ENCODE peak calls at places on chromosomes 12 and 14, in four cellular contexts. J is HCT116, O is neuronal stem cell, H is neural progenitor cell. D is an unnamed sample.

GRCh38 chr14:75604979-75605825 is 26.8 kb downstream of the FLVCR2 start:
- DNase-seq in H (no peak), O (no peak), J (no peak), D (peak)

GRCh38 chr12:42780671-42781070 is 191.1 kb upstream of the PRICKLE1 start:
- DNase-seq in J (no peak), H (no peak), O (no peak), D (no peak)

GRCh38 chr14:100416921-100417451 is 93.8 kb downstream of the SLC25A47 start:
- DNase-seq in J (no peak), O (no peak), H (no peak), D (peak)

GRCh38 chr14:104138098-104138890 is at the start of gene KIF26A:
- DNase-seq in O (peak), H (peak), J (peak), D (no peak)

GRCh38 chr12:53252349-53252916 is 15.7 kb upstream of the ESPL1 start:
- DNase-seq in J (no peak), O (no peak), H (no peak), D (no peak)

GRCh38 chr12:72134934-72135333 is 137.2 kb upstream of the TRHDE start:
- DNase-seq in H (no peak), J (no peak), O (no peak), D (no peak)

GRCh38 chr12:2979806-2980205 is 20.6 kb downstream of the TEAD4 start:
- DNase-seq in J (no peak), H (no peak), O (no peak), D (no peak)

GRCh38 chr12:131121705-131122405 is 168.1 kb downstream of the ADGRD1 start:
- DNase-seq in O (no peak), H (no peak), J (no peak), D (no peak)

GRCh38 chr14:26863736-26864135 is 265.9 kb upstream of the NOVA1 start:
- DNase-seq in J (no peak), O (no peak), H (no peak), D (peak)

GRCh38 chr14:96363751-96364336 is 518 bp downstream of the GSKIP start:
- DNase-seq in H (peak), J (no peak), O (no peak), D (peak)

GRCh38 chr14:99755629-99756603 is 37.3 kb upstream of the EML1 start:
- DNase-seq in H (no peak), J (no peak), O (no peak), D (peak)

GRCh38 chr14:51491776-51492175 is 159.9 kb upstream of the FRMD6 start:
- DNase-seq in H (no peak), J (no peak), O (no peak), D (no peak)

GRCh38 chr14:100071545-100071944 is 6.3 kb downstream of the EVL start:
- DNase-seq in O (no peak), J (no peak), H (no peak), D (no peak)

GRCh38 chr12:98343002-98343567 is 172.3 kb upstream of the TMPO start:
- DNase-seq in H (no peak), O (no peak), J (no peak), D (no peak)

GRCh38 chr12:65362231-65362630 is 83.7 kb downstream of the MSRB3 start:
- DNase-seq in H (no peak), J (no peak), O (no peak), D (peak)

GRCh38 chr12:93572712-93573551 is 457 bp downstream of the SOCS2 start:
- DNase-seq in J (no peak), O (peak), H (peak), D (peak)

GRCh38 chr14:74571441-74571841 is 40.6 kb downstream of the LTBP2 start:
- DNase-seq in O (no peak), H (no peak), J (no peak), D (peak)

GRCh38 chr12:47787596-47788319 is 14.7 kb downstream of the SLC48A1 start:
- DNase-seq in H (no peak), J (no peak), O (no peak), D (no peak)

GRCh38 chr14:65772901-65773574 is 360.5 kb downstream of the FUT8 start:
- DNase-seq in J (no peak), H (no peak), O (no peak), D (peak)

GRCh38 chr14:63726499-63726898 is 1.4 kb downstream of the SGPP1 start:
- DNase-seq in J (no peak), H (no peak), O (no peak), D (no peak)

GRCh38 chr12:82097877-82098276 is 260.3 kb downstream of the CCDC59 start:
- DNase-seq in J (no peak), O (no peak), H (no peak), D (no peak)

GRCh38 chr12:24014853-24015590 is 65.6 kb upstream of the SOX5 start:
- DNase-seq in H (peak), O (peak), J (no peak), D (no peak)

GRCh38 chr14:54147285-54147684 is 190.7 kb upstream of the BMP4 start:
- DNase-seq in H (no peak), J (no peak), O (no peak), D (peak)

GRCh38 chr12:106084048-106084671 is 54.6 kb downstream of the NUAK1 start:
- DNase-seq in O (peak), J (peak), H (peak), D (peak)

GRCh38 chr14:90839024-90839888 is 23.0 kb upstream of the TTC7B start:
- DNase-seq in H (no peak), O (no peak), J (no peak), D (peak)

GRCh38 chr12:93740721-93741120 is 63.5 kb downstream of the CRADD start:
- DNase-seq in H (no peak), O (no peak), J (no peak), D (no peak)

GRCh38 chr14:57293851-57294837 is 25.4 kb downstream of the AP5M1 start:
- DNase-seq in O (no peak), H (peak), J (no peak), D (peak)

GRCh38 chr12:112978163-112979081 is at the start of gene OAS2:
- DNase-seq in H (peak), O (no peak), J (no peak), D (no peak)

DNA sequence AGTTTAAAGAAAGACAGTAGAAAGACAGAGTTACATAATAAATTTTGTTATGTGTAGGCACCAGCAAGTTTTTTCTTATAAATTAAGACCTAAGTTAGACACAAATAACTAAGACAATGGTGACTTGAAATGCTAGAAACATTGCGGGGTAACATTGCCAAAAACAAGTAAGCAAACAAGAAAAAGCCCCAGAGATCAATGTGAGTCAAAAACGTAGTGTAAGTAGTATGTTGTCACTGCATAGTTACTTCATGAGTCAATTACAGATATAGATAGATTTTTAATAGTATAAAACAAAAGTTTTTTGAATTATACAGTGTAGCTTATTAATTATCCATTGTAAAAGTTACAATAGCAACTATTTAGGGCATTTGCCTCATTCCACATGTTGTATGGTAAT is 83.4 kb downstream of the CNTN1 start:
- DNase-seq in H (no peak), O (no peak), J (no peak), D (peak)
- H3K4me2 ChIP-seq in H (no peak), O (no peak), J (no peak), D (no peak)

DNA sequence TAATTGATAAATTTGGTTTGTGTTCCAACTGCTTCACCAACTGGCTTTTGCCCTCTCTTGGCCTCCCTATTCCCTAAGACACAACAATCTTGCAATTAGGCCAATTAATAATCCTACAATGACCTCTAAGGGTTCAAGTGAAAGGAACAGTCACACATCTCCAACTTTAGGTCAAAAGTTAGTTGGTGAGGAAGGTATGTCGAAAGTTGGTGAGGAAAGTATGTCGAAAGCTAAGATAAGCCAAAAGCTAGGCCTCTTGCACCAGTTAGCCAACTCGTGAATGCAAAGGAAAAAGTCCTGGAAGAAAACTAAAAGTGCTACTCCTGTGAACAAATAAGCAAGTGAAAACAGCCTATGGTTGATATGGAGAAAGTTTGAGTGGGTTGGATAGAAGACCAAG is 32.6 kb downstream of the EGLN3 start:
- DNase-seq in H (no peak), O (no peak), J (no peak), D (no peak)
- H2AFZ ChIP-seq in H (no peak), O (no peak), J (no peak), D (no peak)

DNA sequence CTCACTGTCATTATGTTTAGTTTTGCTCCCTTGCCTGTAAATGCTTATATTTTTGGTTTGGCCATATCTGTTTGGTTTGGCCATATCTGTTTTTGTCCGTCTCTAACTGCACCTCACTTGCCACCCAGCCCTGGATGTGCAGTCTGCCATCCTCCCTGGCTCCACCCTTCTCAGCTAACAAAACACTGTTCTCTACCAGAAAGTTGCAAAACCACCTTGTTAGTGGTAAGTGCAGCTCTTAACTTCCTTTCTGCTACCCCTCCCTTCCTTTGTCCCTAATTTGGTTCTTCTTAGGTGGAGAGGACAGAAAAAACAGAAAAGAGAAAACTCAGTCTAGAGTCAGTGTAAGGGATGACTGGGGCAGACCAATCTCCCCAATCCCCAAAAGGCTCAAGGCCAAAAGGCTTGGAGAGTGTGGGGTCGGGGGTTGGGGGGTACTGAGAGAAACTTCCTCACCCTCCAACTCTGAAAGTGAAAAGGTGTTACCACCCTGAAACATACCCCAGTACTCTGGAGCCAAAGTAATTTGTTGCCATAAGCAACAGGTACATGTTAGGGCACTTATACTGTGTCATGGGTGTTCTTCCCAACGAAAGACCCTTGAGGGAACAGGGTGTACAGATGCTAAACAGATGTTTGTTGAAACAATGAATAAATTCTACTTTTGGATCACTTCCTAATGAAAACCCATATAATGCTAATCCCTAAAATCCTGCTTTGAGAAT is 5.0 kb downstream of the BIN2 start:
- DNase-seq in O (no peak), H (no peak), J (no peak), D (no peak)
- H3K4me2 ChIP-seq in O (no peak), H (no peak), J (no peak), D (no peak)

GRCh38 chr14:49970474-49971147 is 77.7 kb downstream of the ARF6 start:
- DNase-seq in O (no peak), H (no peak), J (no peak), D (peak)

GRCh38 chr14:49975286-49975685 is 82.4 kb downstream of the ARF6 start:
- DNase-seq in J (peak), O (no peak), H (no peak), D (peak)

GRCh38 chr14:49972199-49972671 is 79.4 kb downstream of the ARF6 start:
- DNase-seq in O (no peak), H (no peak), J (no peak), D (peak)

GRCh38 chr14:49971156-49972141 is 78.6 kb downstream of the ARF6 start:
- DNase-seq in J (no peak), O (no peak), H (no peak), D (no peak)

DNA sequence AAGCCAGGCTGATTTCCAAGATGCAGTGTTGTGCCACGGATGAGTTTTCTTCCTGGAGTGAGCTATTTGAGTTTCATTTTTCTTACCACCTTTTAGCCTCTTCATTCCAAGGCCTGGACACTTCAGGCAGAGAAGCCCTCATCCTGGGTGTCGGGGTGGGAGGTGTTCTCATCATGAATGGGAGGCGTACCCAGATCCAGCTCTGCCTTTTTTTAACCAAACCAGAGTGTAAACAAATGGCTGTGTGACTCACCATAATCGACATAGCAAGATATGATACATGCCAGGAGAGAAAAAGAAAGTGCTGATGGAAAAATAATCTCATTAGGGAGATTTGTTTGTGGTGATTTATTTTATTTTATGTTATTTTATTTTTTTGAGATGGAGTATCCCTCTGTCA is 80.0 kb downstream of the ARF6 start:
- DNase-seq in O (no peak), J (peak), H (no peak), D (peak)
- H2AFZ ChIP-seq in O (no peak), J (no peak), H (no peak), D (peak)

DNA sequence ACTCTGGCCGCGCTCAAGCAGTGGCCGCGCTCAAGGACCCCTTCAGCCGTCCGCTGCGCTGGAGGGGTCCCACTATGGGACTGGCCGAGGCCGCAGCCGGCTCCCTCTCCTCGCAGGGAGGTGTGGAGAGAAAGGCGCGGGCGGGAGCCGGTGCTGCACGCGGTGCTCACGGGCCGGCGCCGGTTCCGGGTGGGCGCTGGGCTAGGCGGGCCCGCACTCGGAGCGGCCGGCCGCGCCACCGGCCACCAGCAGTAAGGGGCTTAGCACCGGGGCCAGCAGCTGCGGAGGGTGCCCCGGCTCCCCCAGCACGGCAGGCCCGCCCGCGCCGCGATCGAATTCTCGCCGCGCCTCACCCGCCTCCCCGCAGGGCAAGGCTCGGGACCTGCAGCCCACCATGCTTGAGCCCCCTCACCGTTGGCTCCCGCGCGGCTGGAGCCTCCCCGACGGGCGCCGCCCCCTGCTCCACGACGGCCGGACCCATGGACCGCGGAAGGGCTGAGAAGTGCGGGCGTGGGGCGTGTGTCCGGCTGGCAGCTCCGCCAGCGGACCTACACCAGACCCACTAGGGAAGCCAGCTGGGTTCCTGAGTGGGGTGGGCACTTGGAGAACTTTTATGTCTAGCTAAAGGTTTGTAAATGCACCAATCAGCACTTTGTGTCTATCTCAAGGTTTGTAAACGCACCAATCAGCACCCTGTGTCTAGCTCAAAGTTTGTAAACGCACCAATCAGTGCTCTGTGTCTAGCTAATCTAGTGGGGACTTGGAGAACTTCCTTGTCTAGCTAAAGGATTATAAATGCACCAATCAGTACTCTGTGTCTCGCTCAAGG is 49.5 kb downstream of the KLHL28 start:
- DNase-seq in O (no peak), J (no peak), H (no peak), D (no peak)
- H3K4me2 ChIP-seq in O (no peak), J (no peak), H (no peak), D (peak)

GRCh38 chr14:37546621-37547447 is 48.2 kb downstream of the FOXA1 start:
- DNase-seq in J (no peak), O (no peak), H (no peak), D (no peak)
- H2AFZ ChIP-seq in J (no peak), O (no peak), H (no peak), D (no peak)

GRCh38 chr14:64758025-64758521 is 53.8 kb downstream of the PLEKHG3 start:
- DNase-seq in O (no peak), H (no peak), J (no peak), D (peak)

GRCh38 chr14:64755661-64756265 is 51.5 kb downstream of the PLEKHG3 start:
- DNase-seq in J (no peak), O (no peak), H (no peak), D (peak)

GRCh38 chr14:64756712-64757111 is 52.5 kb downstream of the PLEKHG3 start:
- DNase-seq in O (no peak), J (no peak), H (no peak), D (no peak)

GRCh38 chr14:64758711-64759554 is 54.7 kb downstream of the PLEKHG3 start:
- DNase-seq in J (no peak), H (no peak), O (no peak), D (peak)

DNA sequence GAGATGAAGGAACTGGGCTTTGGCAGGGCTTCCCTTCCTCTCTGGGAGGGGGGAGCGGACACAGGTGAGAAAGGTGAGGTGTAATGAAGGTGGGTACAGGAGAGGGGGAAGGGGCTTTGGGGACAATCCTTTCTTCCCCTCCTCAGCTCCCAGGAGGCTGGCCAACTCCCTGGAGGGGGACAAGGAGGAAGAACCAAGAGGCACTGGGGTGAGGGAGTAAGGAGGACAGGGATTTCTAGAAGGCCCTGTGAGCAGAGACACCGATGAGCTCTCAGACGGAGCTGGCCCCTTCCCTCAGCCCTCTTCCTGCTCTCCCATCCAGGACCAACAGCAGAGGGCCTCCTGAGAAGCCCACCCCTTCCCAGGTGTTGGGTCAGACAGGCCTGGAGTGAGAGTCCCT is 53.4 kb downstream of the PLEKHG3 start:
- DNase-seq in O (no peak), H (no peak), J (no peak), D (no peak)
- H3K4me2 ChIP-seq in O (no peak), H (no peak), J (peak), D (peak)

DNA sequence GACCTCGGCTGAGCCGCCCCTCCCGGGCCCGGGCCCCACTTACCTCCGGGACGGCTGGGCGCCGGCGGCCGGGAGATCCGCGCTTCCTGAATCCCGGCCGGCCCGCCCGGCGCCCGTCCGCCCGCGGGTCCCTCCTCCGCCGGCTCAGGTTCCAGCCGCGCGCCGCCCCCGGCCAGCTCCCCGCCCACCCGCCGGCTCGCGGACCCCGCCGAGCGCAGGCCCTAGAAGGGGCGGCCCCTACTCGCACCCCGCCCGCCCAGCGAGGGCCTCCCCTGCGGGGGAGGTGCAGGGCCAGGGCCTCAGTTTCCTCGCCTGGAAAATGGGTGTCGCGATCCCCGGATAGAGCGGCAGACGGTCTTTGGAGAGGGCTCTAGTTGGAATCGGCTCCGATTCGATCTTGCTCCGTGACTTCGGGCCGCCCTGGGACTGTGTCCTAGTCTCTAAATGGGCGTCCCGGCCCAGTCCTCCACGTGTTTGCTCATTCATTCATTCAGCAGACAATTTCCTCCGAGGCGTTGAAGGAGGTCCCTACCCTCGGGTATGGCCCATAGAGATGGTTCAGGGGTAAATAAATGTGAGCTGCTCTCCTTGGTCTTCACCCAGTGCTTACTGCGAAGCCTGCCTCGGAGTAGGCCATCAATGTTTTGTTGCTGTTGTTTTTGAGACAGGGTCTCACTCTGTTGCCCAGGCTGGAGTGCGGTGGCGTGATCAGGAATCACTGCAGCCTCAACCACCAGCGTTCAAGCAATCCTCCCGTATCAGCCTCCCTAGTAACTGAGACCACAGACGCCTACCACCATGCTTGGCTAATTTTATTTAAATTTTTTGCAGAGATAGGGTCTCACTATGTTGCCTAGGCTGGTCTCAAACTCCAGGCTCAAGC is at the start of gene TRPV4:
- DNase-seq in H (peak), O (peak), J (no peak), D (no peak)
- H2AFZ ChIP-seq in H (peak), O (peak), J (no peak), D (peak)

GRCh38 chr12:132495165-132495544 is 5.2 kb downstream of the FBRSL1 start:
- DNase-seq in H (no peak), J (no peak), O (no peak), D (no peak)

GRCh38 chr12:132494294-132495164 is 4.6 kb downstream of the FBRSL1 start:
- DNase-seq in H (no peak), J (no peak), O (no peak), D (no peak)

GRCh38 chr12:132496710-132497109 is 6.8 kb downstream of the FBRSL1 start:
- DNase-seq in H (no peak), O (no peak), J (no peak), D (no peak)

GRCh38 chr12:132496270-132496669 is 6.3 kb downstream of the FBRSL1 start:
- DNase-seq in O (no peak), H (no peak), J (no peak), D (no peak)

GRCh38 chr12:132495629-132496207 is 5.8 kb downstream of the FBRSL1 start:
- DNase-seq in O (no peak), H (no peak), J (no peak), D (no peak)
- H3K4me2 ChIP-seq in O (peak), H (no peak), J (no peak), D (no peak)